ENCODE peak calls at places on chromosome 20, in six cellular contexts. One of them, this sample, is unnamed.

GRCh38 chr20:61218886-61219480 is 33.1 kb upstream of the CDH4 start:
- DNase-seq in breast epithelium: no peak
- DNase-seq in H4: no peak
- DNase-seq in IMR-90: peak; percentile 60
- DNase-seq in left cardiac atrium: no peak
- DNase-seq in activated T-cell treated with anti-CD3 and anti-CD28 coated beads for 1 hour: no peak
- DNase-seq in this sample: no peak

GRCh38 chr20:51143652-51144051 is 120.7 kb upstream of the KCNG1 start:
- DNase-seq in H4: no peak
- DNase-seq in left cardiac atrium: no peak
- DNase-seq in breast epithelium: no peak
- DNase-seq in IMR-90: no peak
- DNase-seq in activated T-cell treated with anti-CD3 and anti-CD28 coated beads for 1 hour: no peak
- DNase-seq in this sample: no peak

GRCh38 chr20:32917191-32917950 is 58.6 kb downstream of the EFCAB8 start:
- DNase-seq in IMR-90: no peak
- DNase-seq in breast epithelium: no peak
- DNase-seq in H4: no peak
- DNase-seq in left cardiac atrium: no peak
- DNase-seq in activated T-cell treated with anti-CD3 and anti-CD28 coated beads for 1 hour: no peak
- DNase-seq in this sample: no peak

GRCh38 chr20:341682-342081 is 5.2 kb upstream of the NRSN2 start:
- DNase-seq in activated T-cell treated with anti-CD3 and anti-CD28 coated beads for 1 hour: no peak
- DNase-seq in IMR-90: peak; percentile 89
- DNase-seq in H4: peak; percentile 86
- DNase-seq in left cardiac atrium: no peak
- DNase-seq in breast epithelium: no peak
- DNase-seq in this sample: no peak

GRCh38 chr20:41136336-41136694 is 1.0 kb upstream of the PLCG1 start:
- DNase-seq in breast epithelium: no peak
- DNase-seq in activated T-cell treated with anti-CD3 and anti-CD28 coated beads for 1 hour: no peak
- DNase-seq in H4: no peak
- DNase-seq in IMR-90: no peak
- DNase-seq in left cardiac atrium: no peak
- DNase-seq in this sample: no peak

GRCh38 chr20:45012682-45013302 is 46.5 kb downstream of the STK4 start:
- DNase-seq in H4: no peak
- DNase-seq in left cardiac atrium: no peak
- DNase-seq in IMR-90: peak; percentile 57
- DNase-seq in breast epithelium: no peak
- DNase-seq in activated T-cell treated with anti-CD3 and anti-CD28 coated beads for 1 hour: no peak
- DNase-seq in this sample: no peak

GRCh38 chr20:63161176-63161651 is 54.7 kb downstream of the YTHDF1 start:
- DNase-seq in left cardiac atrium: no peak
- DNase-seq in IMR-90: no peak
- DNase-seq in activated T-cell treated with anti-CD3 and anti-CD28 coated beads for 1 hour: no peak
- DNase-seq in breast epithelium: no peak
- DNase-seq in H4: no peak
- DNase-seq in this sample: peak; percentile 10

GRCh38 chr20:56400001-56400640 is 7.7 kb downstream of the CSTF1 start:
- DNase-seq in breast epithelium: no peak
- DNase-seq in activated T-cell treated with anti-CD3 and anti-CD28 coated beads for 1 hour: peak; percentile 53
- DNase-seq in left cardiac atrium: peak; percentile 49
- DNase-seq in IMR-90: peak; percentile 84
- DNase-seq in H4: peak; percentile 37
- DNase-seq in this sample: no peak

GRCh38 chr20:50242863-50243609 is 52.4 kb downstream of the CEBPB start:
- DNase-seq in activated T-cell treated with anti-CD3 and anti-CD28 coated beads for 1 hour: no peak
- DNase-seq in IMR-90: no peak
- DNase-seq in left cardiac atrium: no peak
- DNase-seq in breast epithelium: peak; percentile 88
- DNase-seq in H4: peak; percentile 63
- DNase-seq in this sample: no peak

GRCh38 chr20:48025661-48026060 is 240.4 kb upstream of the SULF2 start:
- DNase-seq in IMR-90: no peak
- DNase-seq in breast epithelium: no peak
- DNase-seq in H4: peak; percentile 45
- DNase-seq in left cardiac atrium: no peak
- DNase-seq in activated T-cell treated with anti-CD3 and anti-CD28 coated beads for 1 hour: no peak
- DNase-seq in this sample: no peak

GRCh38 chr20:56554869-56555268 is 21.8 kb downstream of the FAM209B start:
- DNase-seq in left cardiac atrium: no peak
- DNase-seq in activated T-cell treated with anti-CD3 and anti-CD28 coated beads for 1 hour: no peak
- DNase-seq in breast epithelium: peak; percentile 58
- DNase-seq in H4: peak; percentile 98
- DNase-seq in IMR-90: peak; percentile 90
- DNase-seq in this sample: no peak

GRCh38 chr20:61599061-61599930 is 347.2 kb downstream of the CDH4 start:
- DNase-seq in left cardiac atrium: no peak
- DNase-seq in activated T-cell treated with anti-CD3 and anti-CD28 coated beads for 1 hour: no peak
- DNase-seq in breast epithelium: no peak
- DNase-seq in H4: no peak
- DNase-seq in IMR-90: no peak
- DNase-seq in this sample: no peak

GRCh38 chr20:11195899-11196558 is 522.2 kb upstream of the JAG1 start:
- DNase-seq in IMR-90: peak; percentile 95
- DNase-seq in H4: no peak
- DNase-seq in left cardiac atrium: peak; percentile 19
- DNase-seq in activated T-cell treated with anti-CD3 and anti-CD28 coated beads for 1 hour: no peak
- DNase-seq in breast epithelium: no peak
- DNase-seq in this sample: no peak

GRCh38 chr20:45138451-45139300 is 14.4 kb upstream of the WFDC12 start:
- DNase-seq in left cardiac atrium: peak; percentile 36
- DNase-seq in H4: no peak
- DNase-seq in activated T-cell treated with anti-CD3 and anti-CD28 coated beads for 1 hour: peak; percentile 24
- DNase-seq in IMR-90: no peak
- DNase-seq in breast epithelium: no peak
- DNase-seq in this sample: peak; percentile 49

GRCh38 chr20:4592316-4593148 is 129.2 kb upstream of the PRND start:
- DNase-seq in breast epithelium: no peak
- DNase-seq in IMR-90: no peak
- DNase-seq in left cardiac atrium: peak; percentile 51
- DNase-seq in activated T-cell treated with anti-CD3 and anti-CD28 coated beads for 1 hour: peak; percentile 40
- DNase-seq in H4: peak; percentile 27
- DNase-seq in this sample: peak; percentile 75

GRCh38 chr20:6940052-6940451 is 172.6 kb downstream of the BMP2 start:
- DNase-seq in H4: peak; percentile 34
- DNase-seq in IMR-90: no peak
- DNase-seq in breast epithelium: no peak
- DNase-seq in activated T-cell treated with anti-CD3 and anti-CD28 coated beads for 1 hour: no peak
- DNase-seq in left cardiac atrium: no peak
- DNase-seq in this sample: no peak

GRCh38 chr20:25050501-25051350 is 7.2 kb downstream of the ACSS1 start:
- DNase-seq in H4: no peak
- DNase-seq in IMR-90: no peak
- DNase-seq in activated T-cell treated with anti-CD3 and anti-CD28 coated beads for 1 hour: no peak
- DNase-seq in left cardiac atrium: peak; percentile 17
- DNase-seq in breast epithelium: no peak
- DNase-seq in this sample: no peak

GRCh38 chr20:16528078-16528477 is 45.2 kb downstream of the KIF16B start:
- DNase-seq in H4: peak; percentile 95
- DNase-seq in IMR-90: peak; percentile 96
- DNase-seq in activated T-cell treated with anti-CD3 and anti-CD28 coated beads for 1 hour: no peak
- DNase-seq in left cardiac atrium: no peak
- DNase-seq in breast epithelium: peak; percentile 36
- DNase-seq in this sample: no peak

GRCh38 chr20:38723982-38724602 is at the start of gene SLC32A1:
- DNase-seq in activated T-cell treated with anti-CD3 and anti-CD28 coated beads for 1 hour: no peak
- DNase-seq in H4: no peak
- DNase-seq in IMR-90: no peak
- DNase-seq in breast epithelium: no peak
- DNase-seq in left cardiac atrium: no peak
- DNase-seq in this sample: no peak

GRCh38 chr20:10673176-10673830 is 496 bp downstream of the JAG1 start:
- DNase-seq in H4: no peak
- DNase-seq in activated T-cell treated with anti-CD3 and anti-CD28 coated beads for 1 hour: no peak
- DNase-seq in breast epithelium: no peak
- DNase-seq in IMR-90: no peak
- DNase-seq in left cardiac atrium: peak; percentile 55
- DNase-seq in this sample: peak; percentile 67

GRCh38 chr20:63441777-63442493 is 30.5 kb downstream of the KCNQ2 start:
- DNase-seq in breast epithelium: no peak
- DNase-seq in activated T-cell treated with anti-CD3 and anti-CD28 coated beads for 1 hour: peak; percentile 49
- DNase-seq in IMR-90: peak; percentile 17
- DNase-seq in H4: peak; percentile 58
- DNase-seq in left cardiac atrium: peak; percentile 75
- DNase-seq in this sample: peak; percentile 81

GRCh38 chr20:20334489-20334888 is 33.4 kb upstream of the INSM1 start:
- DNase-seq in IMR-90: no peak
- DNase-seq in activated T-cell treated with anti-CD3 and anti-CD28 coated beads for 1 hour: no peak
- DNase-seq in breast epithelium: no peak
- DNase-seq in H4: no peak
- DNase-seq in left cardiac atrium: no peak
- DNase-seq in this sample: no peak

GRCh38 chr20:56765172-56766073 is 136.3 kb downstream of the TFAP2C start:
- DNase-seq in breast epithelium: peak; percentile 83
- DNase-seq in IMR-90: no peak
- DNase-seq in left cardiac atrium: no peak
- DNase-seq in H4: no peak
- DNase-seq in activated T-cell treated with anti-CD3 and anti-CD28 coated beads for 1 hour: no peak
- DNase-seq in this sample: no peak

GRCh38 chr20:50395258-50395729 is 114.9 kb upstream of the PTPN1 start:
- DNase-seq in activated T-cell treated with anti-CD3 and anti-CD28 coated beads for 1 hour: no peak
- DNase-seq in H4: no peak
- DNase-seq in left cardiac atrium: peak; percentile 87
- DNase-seq in IMR-90: peak; percentile 34
- DNase-seq in breast epithelium: peak; percentile 43
- DNase-seq in this sample: peak; percentile 91

GRCh38 chr20:33915726-33916331 is 77.9 kb upstream of the RALY start:
- DNase-seq in IMR-90: no peak
- DNase-seq in H4: no peak
- DNase-seq in activated T-cell treated with anti-CD3 and anti-CD28 coated beads for 1 hour: peak; percentile 47
- DNase-seq in breast epithelium: no peak
- DNase-seq in left cardiac atrium: peak; percentile 36
- DNase-seq in this sample: peak; percentile 67

GRCh38 chr20:43040427-43040826 is 149.3 kb downstream of the PTPRT start:
- DNase-seq in H4: no peak
- DNase-seq in IMR-90: no peak
- DNase-seq in activated T-cell treated with anti-CD3 and anti-CD28 coated beads for 1 hour: no peak
- DNase-seq in breast epithelium: no peak
- DNase-seq in left cardiac atrium: no peak
- DNase-seq in this sample: no peak

GRCh38 chr20:56628873-56629463 is at the start of gene TFAP2C:
- DNase-seq in breast epithelium: peak; percentile 91
- DNase-seq in H4: peak; percentile 39
- DNase-seq in activated T-cell treated with anti-CD3 and anti-CD28 coated beads for 1 hour: no peak
- DNase-seq in IMR-90: no peak
- DNase-seq in left cardiac atrium: peak; percentile 76
- DNase-seq in this sample: peak; percentile 82

GRCh38 chr20:5569021-5569420 is 181.2 kb upstream of the SHLD1 start:
- DNase-seq in left cardiac atrium: no peak
- DNase-seq in activated T-cell treated with anti-CD3 and anti-CD28 coated beads for 1 hour: peak; percentile 31
- DNase-seq in breast epithelium: no peak
- DNase-seq in H4: peak; percentile 33
- DNase-seq in IMR-90: peak; percentile 59
- DNase-seq in this sample: no peak

GRCh38 chr20:62614085-62614960 is 28.0 kb upstream of the SLCO4A1 start:
- DNase-seq in IMR-90: no peak
- DNase-seq in breast epithelium: no peak
- DNase-seq in activated T-cell treated with anti-CD3 and anti-CD28 coated beads for 1 hour: no peak
- DNase-seq in left cardiac atrium: peak; percentile 17
- DNase-seq in H4: no peak
- DNase-seq in this sample: no peak

GRCh38 chr20:38158701-38159325 is 6.3 kb downstream of the TGM2 start:
- DNase-seq in breast epithelium: no peak
- DNase-seq in H4: no peak
- DNase-seq in activated T-cell treated with anti-CD3 and anti-CD28 coated beads for 1 hour: no peak
- DNase-seq in IMR-90: no peak
- DNase-seq in left cardiac atrium: peak; percentile 81
- DNase-seq in this sample: peak; percentile 60

GRCh38 chr20:57659131-57659788 is 39.0 kb upstream of the ZBP1 start:
- DNase-seq in left cardiac atrium: peak; percentile 10
- DNase-seq in H4: no peak
- DNase-seq in breast epithelium: peak; percentile 7
- DNase-seq in IMR-90: no peak
- DNase-seq in activated T-cell treated with anti-CD3 and anti-CD28 coated beads for 1 hour: no peak
- DNase-seq in this sample: peak; percentile 14